ENCODE peak calls at places on chromosomes 6 and 20, in four cellular contexts. V is lower lobe of right lung, M is fibroblast of the aortic adventitia, E is BJ. F is an unnamed sample.

GRCh38 chr6:168355716-168356522 is 36.3 kb upstream of the DACT2 start:
- DNase-seq in V (no peak), M (peak), E (no peak), F (no peak)

GRCh38 chr6:49514571-49515484 is 15.1 kb downstream of the GLYATL3 start:
- DNase-seq in V (no peak), M (no peak), E (no peak), F (no peak)

GRCh38 chr20:58888103-58888502 is 35.6 kb downstream of the GNAS start:
- DNase-seq in V (no peak), M (no peak), E (no peak), F (no peak)

GRCh38 chr6:32945106-32945761 is 4.4 kb upstream of the HLA-DMB start:
- DNase-seq in V (no peak), M (no peak), E (no peak), F (no peak)

GRCh38 chr6:25815194-25815593 is 16.7 kb downstream of the SLC17A1 start:
- DNase-seq in V (no peak), M (no peak), E (no peak), F (no peak)

GRCh38 chr20:51700809-51701285 is 67.3 kb downstream of the ATP9A start:
- DNase-seq in V (no peak), M (peak), E (no peak), F (no peak)

GRCh38 chr6:131948221-131948661 is 2.9 kb downstream of the CCN2 start:
- DNase-seq in V (no peak), M (peak), E (peak), F (peak)

GRCh38 chr6:104182811-104183210 is 676.9 kb downstream of the HACE1 start:
- DNase-seq in V (no peak), M (no peak), E (no peak), F (no peak)

GRCh38 chr20:4896971-4897497 is 104.3 kb downstream of the SLC23A2 start:
- DNase-seq in V (no peak), M (no peak), E (no peak), F (no peak)

GRCh38 chr6:36924778-36925396 is 29.7 kb upstream of the PI16 start:
- DNase-seq in V (no peak), M (no peak), E (no peak), F (no peak)

GRCh38 chr6:155273438-155273837 is 9.6 kb downstream of the CLDN20 start:
- DNase-seq in V (no peak), M (peak), E (no peak), F (peak)

GRCh38 chr6:154427425-154427824 is 70.8 kb upstream of the IPCEF1 start:
- DNase-seq in V (no peak), M (no peak), E (no peak), F (no peak)

GRCh38 chr6:24935753-24936152 is at the start of gene RIPOR2:
- DNase-seq in V (peak), M (no peak), E (no peak), F (no peak)

GRCh38 chr6:154441995-154442310 is 68.5 kb downstream of the CNKSR3 start:
- DNase-seq in V (no peak), M (no peak), E (no peak), F (no peak)

GRCh38 chr6:13725570-13725969 is 13.9 kb upstream of the RANBP9 start:
- DNase-seq in V (no peak), M (peak), E (no peak), F (no peak)

GRCh38 chr6:148080311-148080710 is 262.3 kb upstream of the SASH1 start:
- DNase-seq in V (no peak), M (no peak), E (no peak), F (no peak)

DNA sequence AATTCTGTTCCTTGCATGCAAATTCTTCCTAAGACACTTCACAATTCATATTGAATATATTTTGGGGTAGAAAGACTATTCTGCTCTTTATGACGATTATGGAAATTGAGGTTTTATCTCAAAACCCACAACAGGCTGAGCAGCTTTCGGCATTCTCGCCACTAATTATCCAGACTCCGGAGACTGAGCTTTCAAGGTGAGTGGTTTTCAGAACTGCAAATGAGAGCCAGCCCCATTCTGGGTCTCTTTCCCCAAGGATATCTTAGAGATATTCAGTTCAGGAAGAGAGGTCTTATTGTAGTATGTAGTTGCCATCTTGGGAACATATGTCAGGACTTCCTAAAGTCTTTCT is 21.7 kb upstream of the AKIRIN2 start:
- DNase-seq in V (no peak), M (no peak), E (no peak), F (no peak)
- H3K4me3 ChIP-seq in V (no peak), M (no peak), E (no peak), F (no peak)

GRCh38 chr6:3402310-3403243 is 54.3 kb downstream of the SLC22A23 start:
- DNase-seq in V (no peak), M (no peak), E (no peak), F (no peak)
- TF ChIP-seq CTCF in V (no peak), M (no peak), E (no peak), F (no peak)

GRCh38 chr6:106081715-106082114 is 4.4 kb upstream of the PRDM1 start:
- DNase-seq in V (no peak), M (no peak), E (no peak), F (no peak)

GRCh38 chr6:106084106-106084963 is 1.8 kb upstream of the PRDM1 start:
- DNase-seq in V (no peak), M (peak), E (no peak), F (no peak)

GRCh38 chr6:106084973-106085686 is 1.0 kb upstream of the PRDM1 start:
- DNase-seq in V (no peak), M (no peak), E (no peak), F (no peak)

GRCh38 chr6:106082735-106083398 is 3.3 kb upstream of the PRDM1 start:
- DNase-seq in V (no peak), M (peak), E (no peak), F (peak)

DNA sequence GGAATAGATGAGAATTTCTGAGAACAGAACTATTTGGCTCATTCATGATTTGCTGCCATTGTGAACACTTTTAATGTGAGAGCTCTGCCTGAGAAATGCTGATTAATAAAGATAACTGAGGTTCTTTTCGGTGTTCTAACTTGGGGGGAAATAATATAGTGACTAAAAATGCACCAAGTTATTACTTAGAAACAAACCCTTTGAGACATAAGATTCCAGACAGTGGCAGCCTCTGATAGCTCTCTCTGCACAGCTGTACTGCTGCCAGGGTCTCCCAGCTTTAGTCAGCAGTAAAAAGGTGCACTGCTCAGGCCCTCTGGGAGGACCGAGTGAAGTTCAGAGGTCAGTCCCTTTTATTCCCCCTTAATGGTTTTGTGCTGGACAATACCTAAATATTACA is 2.5 kb upstream of the PRDM1 start:
- DNase-seq in V (no peak), M (no peak), E (no peak), F (no peak)
- H3K4me3 ChIP-seq in V (no peak), M (no peak), E (no peak), F (no peak)

GRCh38 chr20:57292611-57293010 is 26.2 kb upstream of the BMP7 start:
- DNase-seq in V (no peak), M (no peak), E (no peak), F (no peak)

GRCh38 chr20:57291694-57292093 is 25.3 kb upstream of the BMP7 start:
- DNase-seq in V (no peak), M (no peak), E (no peak), F (no peak)

GRCh38 chr20:57289401-57290177 is 23.1 kb upstream of the BMP7 start:
- DNase-seq in V (no peak), M (no peak), E (no peak), F (no peak)

GRCh38 chr20:57290178-57290484 is 23.7 kb upstream of the BMP7 start:
- DNase-seq in V (no peak), M (no peak), E (no peak), F (no peak)

DNA sequence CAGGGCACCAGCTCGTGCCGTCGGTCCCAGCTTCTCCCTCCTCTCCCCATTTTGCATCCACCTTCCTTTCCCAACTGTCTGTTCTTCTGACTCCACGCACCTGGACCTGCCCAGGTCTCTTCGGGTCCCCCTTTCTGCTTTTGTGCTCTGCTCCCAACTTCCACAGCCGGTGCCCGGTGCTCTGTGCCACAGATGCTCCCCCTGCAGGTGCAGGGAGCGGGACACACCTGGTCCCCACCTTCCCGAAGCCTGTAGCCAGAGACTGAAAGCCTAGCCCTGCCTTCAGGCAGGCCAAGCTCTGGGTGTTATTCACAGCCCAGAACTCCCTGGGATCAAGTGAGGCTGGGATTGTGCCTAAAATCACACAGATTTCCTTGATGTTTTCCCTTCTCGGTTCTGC is 24.6 kb upstream of the BMP7 start:
- DNase-seq in V (no peak), M (no peak), E (no peak), F (no peak)
- TF ChIP-seq CTCF in V (no peak), M (no peak), E (no peak), F (no peak)

GRCh38 chr6:74100719-74101287 is 404.8 kb downstream of the CD109 start:
- DNase-seq in V (no peak), M (peak), E (no peak), F (no peak)
- H3K4me3 ChIP-seq in V (no peak), M (no peak), E (no peak), F (no peak)

DNA sequence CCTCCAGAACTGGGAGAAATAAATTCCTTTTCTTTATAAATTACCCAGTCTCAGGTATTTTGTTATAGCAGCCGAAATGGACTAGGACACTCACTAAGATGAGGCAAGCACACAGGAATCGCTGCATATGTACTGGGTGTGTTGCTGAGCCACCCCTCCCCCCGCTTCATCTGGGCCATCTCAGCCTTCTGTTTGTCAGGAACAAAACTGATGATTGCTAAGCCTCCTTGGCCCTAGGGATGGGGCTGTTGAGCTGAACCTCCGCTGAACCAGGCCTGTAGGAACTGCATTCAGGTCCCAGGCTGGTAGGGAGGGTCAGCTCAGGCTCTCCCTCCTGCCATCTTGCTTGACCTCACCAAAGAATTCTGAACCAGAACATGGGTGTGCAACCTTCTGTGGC is 108.6 kb downstream of the MAP3K7 start:
- DNase-seq in V (no peak), M (no peak), E (no peak), F (no peak)
- TF ChIP-seq CTCF in V (no peak), M (no peak), E (no peak), F (no peak)

GRCh38 chr6:30719356-30719755 is 796 bp upstream of the TUBB start:
- DNase-seq in V (no peak), M (no peak), E (no peak), F (no peak)
- H3K4me3 ChIP-seq in V (peak), M (peak), E (peak), F (peak)

GRCh38 chr6:84428300-84428907 is 201.0 kb upstream of the CEP162 start:
- DNase-seq in V (peak), M (peak), E (no peak), F (peak)
- TF ChIP-seq CTCF in V (peak), M (peak), E (peak), F (peak)

F was measured in AG04449.